ENCODE peak calls at places on chromosomes 4 and X, in five cellular contexts. J is H1, C is HepG2, Q is GM12878, E is K562. S is an unnamed sample. For H3K4me1, the result is how much of the 10 kb centered on the place peaks cover.

GRCh38 chrX:69152398-69152797 is 12.9 kb downstream of the PJA1 start:
- DNase-seq in J (no peak), C (peak), Q (no peak), E (no peak), S (no peak)

GRCh38 chrX:131729295-131729694 is 185.4 kb downstream of the OR13H1 start:
- DNase-seq in J (no peak), C (no peak), Q (peak), E (no peak), S (no peak)

GRCh38 chr4:173529505-173530325 is at the start of gene HAND2:
- DNase-seq in J (peak), C (no peak), Q (no peak), E (peak), S (peak)

GRCh38 chr4:150579591-150580234 is 2.2 kb upstream of the MAB21L2 start:
- DNase-seq in J (peak), C (no peak), Q (no peak), E (no peak), S (peak)

GRCh38 chr4:16431871-16432270 is 205.6 kb upstream of the TAPT1 start:
- DNase-seq in J (no peak), C (no peak), Q (no peak), E (no peak), S (no peak)

GRCh38 chrX:123993326-123993725 is 31.8 kb downstream of the STAG2 start:
- DNase-seq in J (no peak), C (no peak), Q (no peak), E (no peak), S (no peak)

GRCh38 chr4:173450281-173450680 is 51.4 kb upstream of the SCRG1 start:
- DNase-seq in J (no peak), C (no peak), Q (no peak), E (no peak), S (no peak)

GRCh38 chr4:82589756-82590155 is 28.0 kb upstream of the TMEM150C start:
- DNase-seq in J (no peak), C (no peak), Q (no peak), E (no peak), S (no peak)

GRCh38 chrX:106897259-106897658 is 5.9 kb downstream of the RIPPLY1 start:
- DNase-seq in J (no peak), C (no peak), Q (no peak), E (no peak), S (no peak)

GRCh38 chr4:83217721-83218522 is 66.7 kb downstream of the COQ2 start:
- DNase-seq in J (no peak), C (no peak), Q (peak), E (no peak), S (no peak)

GRCh38 chr4:122152699-122153328 is 683 bp downstream of the BLTP1 start:
- DNase-seq in J (no peak), C (peak), Q (no peak), E (peak), S (peak)

GRCh38 chr4:177309525-177310371 is at the start of gene NEIL3:
- DNase-seq in J (peak), C (peak), Q (peak), E (peak), S (peak)

GRCh38 chr4:39446842-39447573 is 11.7 kb downstream of the RPL9 start:
- DNase-seq in J (peak), C (no peak), Q (peak), E (no peak), S (peak)

GRCh38 chr4:150411527-150411926 is 170.4 kb upstream of the MAB21L2 start:
- DNase-seq in J (no peak), C (no peak), Q (no peak), E (no peak), S (no peak)

GRCh38 chr4:27010334-27010940 is 149.8 kb downstream of the STIM2 start:
- DNase-seq in J (peak), C (peak), Q (peak), E (peak), S (peak)

GRCh38 chrX:153551135-153551534 is 33.7 kb downstream of the ATP2B3 start:
- DNase-seq in J (no peak), C (no peak), Q (no peak), E (no peak), S (no peak)

GRCh38 chr4:13322681-13323101 is 161.4 kb downstream of the RAB28 start:
- DNase-seq in J (no peak), C (no peak), Q (no peak), E (no peak), S (no peak)

GRCh38 chr4:71259305-71259704 is 79.5 kb upstream of the SLC4A4 start:
- DNase-seq in J (no peak), C (no peak), Q (no peak), E (no peak), S (no peak)

GRCh38 chr4:15964159-15964558 is 1.2 kb upstream of the FGFBP2 start:
- DNase-seq in J (no peak), C (no peak), Q (no peak), E (no peak), S (peak)

GRCh38 chr4:114383721-114384120 is 214.9 kb upstream of the UGT8 start:
- DNase-seq in J (no peak), C (no peak), Q (no peak), E (no peak), S (no peak)

GRCh38 chr4:152197211-152197610 is 338.7 kb downstream of the FBXW7 start:
- DNase-seq in J (no peak), C (no peak), Q (no peak), E (no peak), S (no peak)

GRCh38 chr4:183408791-183409190 is 35.6 kb upstream of the CDKN2AIP start:
- DNase-seq in J (no peak), C (no peak), Q (no peak), E (no peak), S (no peak)

GRCh38 chr4:103400405-103400804 is 202.3 kb upstream of the CENPE start:
- DNase-seq in J (no peak), C (peak), Q (peak), E (no peak), S (no peak)

GRCh38 chr4:153204247-153205027 is at the start of gene TRIM2:
- DNase-seq in J (peak), C (peak), Q (no peak), E (peak), S (peak)

GRCh38 chrX:74286950-74287349 is 17.0 kb upstream of the ZCCHC13 start:
- DNase-seq in J (no peak), C (peak), Q (no peak), E (no peak), S (no peak)

GRCh38 chr4:38804654-38805295 is at the start of gene TLR1:
- DNase-seq in J (no peak), C (peak), Q (peak), E (no peak), S (peak)

GRCh38 chr4:25879091-25879584 is 16.4 kb upstream of the SEL1L3 start:
- DNase-seq in J (no peak), C (no peak), Q (no peak), E (no peak), S (no peak)

GRCh38 chr4:103046416-103047290 is 27.1 kb upstream of the SLC9B1 start:
- DNase-seq in J (no peak), C (peak), Q (no peak), E (peak), S (peak)

GRCh38 chrX:137401092-137401491 is 164.8 kb upstream of the ZIC3 start:
- DNase-seq in J (no peak), C (no peak), Q (no peak), E (no peak), S (no peak)

GRCh38 chr4:141599853-141600252 is 36.5 kb upstream of the IL15 start:
- DNase-seq in J (no peak), C (no peak), Q (no peak), E (no peak), S (no peak)

GRCh38 chrX:40996886-40997530 is 88.2 kb upstream of the USP9X start:
- DNase-seq in J (no peak), C (peak), Q (no peak), E (peak), S (peak)
- H3K4me3 ChIP-seq in J (peak), C (peak), Q (no peak), E (peak), S (no peak)

GRCh38 chr4:3833326-3833989 is 67.3 kb downstream of the ADRA2C start:
- DNase-seq in J (no peak), C (no peak), Q (no peak), E (no peak), S (no peak)
- TF ChIP-seq CREB1 in J (no peak), C (no peak), Q (no peak), E (no peak), S (no peak)

DNA sequence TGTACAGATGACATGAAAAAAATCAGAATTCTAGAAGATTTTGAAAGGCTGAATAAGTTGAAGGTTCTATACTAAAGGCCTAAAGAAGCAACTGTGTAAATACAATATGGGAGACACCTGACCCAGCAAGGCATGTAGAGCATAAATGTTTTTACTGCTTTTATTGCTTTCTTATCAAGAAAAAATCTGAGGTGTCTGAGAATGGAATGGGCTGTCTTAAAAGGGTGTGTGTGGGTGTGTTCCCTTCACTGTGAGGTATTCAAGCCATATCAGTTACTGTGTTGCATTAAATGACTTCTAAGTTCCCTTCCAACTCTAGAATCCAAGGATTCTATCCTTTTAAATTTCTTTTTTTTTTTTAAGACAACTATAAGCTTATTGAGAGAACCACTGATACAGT is 15.8 kb downstream of the ATP8A1 start:
- DNase-seq in J (no peak), C (no peak), Q (no peak), E (no peak), S (no peak)
- H3K4me1 ChIP-seq in J (under half), C (under half), Q (half or more), E (under half), S (under half)

GRCh38 chr4:97028785-97029184 is 1114.5 kb downstream of the STPG2 start:
- DNase-seq in J (no peak), C (no peak), Q (no peak), E (no peak), S (no peak)
- H3K4me3 ChIP-seq in J (no peak), C (no peak), Q (no peak), E (no peak), S (no peak)